ENCODE peak calls at places on chromosomes 2 and 18, in five cellular contexts. One of them, this sample, is unnamed.
A peak's percentile ranks its signal among the peaks of the same experiment; 100 is the strongest.

GRCh38 chr18:6943143-6943542 is 174.5 kb downstream of the LAMA1 start:
- DNase-seq in ovary: no peak
- DNase-seq in stomach: peak; percentile 79
- DNase-seq in activated naive CD8-positive, alpha-beta T cell treated with anti-CD3 and anti-CD28 coated beads for 36 hours: no peak
- DNase-seq in T-helper 9 cell: no peak
- DNase-seq in this sample: no peak

GRCh38 chr2:217988840-217989204 is 14.0 kb downstream of the TNS1 start:
- DNase-seq in ovary: no peak
- DNase-seq in activated naive CD8-positive, alpha-beta T cell treated with anti-CD3 and anti-CD28 coated beads for 36 hours: no peak
- DNase-seq in T-helper 9 cell: no peak
- DNase-seq in stomach: no peak
- DNase-seq in this sample: no peak

GRCh38 chr2:233342301-233342700 is 12.0 kb upstream of the DGKD start:
- DNase-seq in stomach: no peak
- DNase-seq in T-helper 9 cell: no peak
- DNase-seq in ovary: no peak
- DNase-seq in activated naive CD8-positive, alpha-beta T cell treated with anti-CD3 and anti-CD28 coated beads for 36 hours: no peak
- DNase-seq in this sample: no peak

GRCh38 chr2:180829261-180829660 is 151.1 kb upstream of the UBE2E3 start:
- DNase-seq in T-helper 9 cell: no peak
- DNase-seq in activated naive CD8-positive, alpha-beta T cell treated with anti-CD3 and anti-CD28 coated beads for 36 hours: no peak
- DNase-seq in stomach: no peak
- DNase-seq in ovary: no peak
- DNase-seq in this sample: no peak

GRCh38 chr2:217288472-217289063 is 428.7 kb upstream of the TNP1 start:
- DNase-seq in T-helper 9 cell: no peak
- DNase-seq in stomach: no peak
- DNase-seq in activated naive CD8-positive, alpha-beta T cell treated with anti-CD3 and anti-CD28 coated beads for 36 hours: no peak
- DNase-seq in ovary: no peak
- DNase-seq in this sample: no peak

GRCh38 chr2:180130403-180130802 is 123.3 kb upstream of the CWC22 start:
- DNase-seq in ovary: no peak
- DNase-seq in activated naive CD8-positive, alpha-beta T cell treated with anti-CD3 and anti-CD28 coated beads for 36 hours: no peak
- DNase-seq in T-helper 9 cell: no peak
- DNase-seq in stomach: no peak
- DNase-seq in this sample: no peak

GRCh38 chr2:131014141-131014540 is 79.1 kb downstream of the FAM168B start:
- DNase-seq in activated naive CD8-positive, alpha-beta T cell treated with anti-CD3 and anti-CD28 coated beads for 36 hours: no peak
- DNase-seq in stomach: no peak
- DNase-seq in T-helper 9 cell: no peak
- DNase-seq in ovary: no peak
- DNase-seq in this sample: no peak

GRCh38 chr2:54483426-54483825 is 27.3 kb downstream of the SPTBN1 start:
- DNase-seq in T-helper 9 cell: no peak
- DNase-seq in stomach: no peak
- DNase-seq in activated naive CD8-positive, alpha-beta T cell treated with anti-CD3 and anti-CD28 coated beads for 36 hours: no peak
- DNase-seq in ovary: no peak
- DNase-seq in this sample: no peak

GRCh38 chr2:12162269-12163247 is 416.1 kb downstream of the LPIN1 start:
- DNase-seq in ovary: no peak
- DNase-seq in stomach: no peak
- DNase-seq in activated naive CD8-positive, alpha-beta T cell treated with anti-CD3 and anti-CD28 coated beads for 36 hours: no peak
- DNase-seq in T-helper 9 cell: no peak
- DNase-seq in this sample: no peak

GRCh38 chr2:234514099-234514498 is 17.2 kb upstream of the ARL4C start:
- DNase-seq in T-helper 9 cell: no peak
- DNase-seq in ovary: no peak
- DNase-seq in activated naive CD8-positive, alpha-beta T cell treated with anti-CD3 and anti-CD28 coated beads for 36 hours: no peak
- DNase-seq in stomach: no peak
- DNase-seq in this sample: no peak

GRCh38 chr2:232230557-232230956 is 148.0 kb upstream of the ALPP start:
- DNase-seq in T-helper 9 cell: no peak
- DNase-seq in activated naive CD8-positive, alpha-beta T cell treated with anti-CD3 and anti-CD28 coated beads for 36 hours: peak; percentile 11
- DNase-seq in stomach: peak; percentile 49
- DNase-seq in ovary: no peak
- DNase-seq in this sample: no peak

GRCh38 chr2:149038442-149039212 is at the start of gene LYPD6B:
- DNase-seq in activated naive CD8-positive, alpha-beta T cell treated with anti-CD3 and anti-CD28 coated beads for 36 hours: peak; percentile 9
- DNase-seq in ovary: no peak
- DNase-seq in T-helper 9 cell: no peak
- DNase-seq in stomach: peak; percentile 87
- DNase-seq in this sample: no peak

GRCh38 chr18:33034941-33035340 is 262.1 kb upstream of the KLHL14 start:
- DNase-seq in stomach: no peak
- DNase-seq in activated naive CD8-positive, alpha-beta T cell treated with anti-CD3 and anti-CD28 coated beads for 36 hours: no peak
- DNase-seq in T-helper 9 cell: no peak
- DNase-seq in ovary: no peak
- DNase-seq in this sample: no peak

GRCh38 chr2:240734756-240735155 is 43.1 kb downstream of the AQP12A start:
- DNase-seq in activated naive CD8-positive, alpha-beta T cell treated with anti-CD3 and anti-CD28 coated beads for 36 hours: no peak
- DNase-seq in T-helper 9 cell: no peak
- DNase-seq in stomach: no peak
- DNase-seq in ovary: no peak
- DNase-seq in this sample: no peak

GRCh38 chr2:285506-285905 is 2.4 kb downstream of the ALKAL2 start:
- DNase-seq in T-helper 9 cell: no peak
- DNase-seq in ovary: no peak
- DNase-seq in stomach: no peak
- DNase-seq in activated naive CD8-positive, alpha-beta T cell treated with anti-CD3 and anti-CD28 coated beads for 36 hours: no peak
- DNase-seq in this sample: no peak

GRCh38 chr2:134683561-134684112 is 35.2 kb downstream of the TMEM163 start:
- DNase-seq in stomach: no peak
- DNase-seq in T-helper 9 cell: no peak
- DNase-seq in ovary: no peak
- DNase-seq in activated naive CD8-positive, alpha-beta T cell treated with anti-CD3 and anti-CD28 coated beads for 36 hours: no peak
- DNase-seq in this sample: no peak